ENCODE peak calls at places on chromosomes 16 and 17, in eight cellular contexts. Z, K, T, O, R, U, L and A are unnamed samples.

GRCh38 chr16:57264950-57265371 is 19.5 kb downstream of the PLLP start:
- DNase-seq in O (no peak), R (no peak), L (no peak), K (peak), Z (peak), T (no peak), U (peak), A (no peak)

GRCh38 chr16:48318630-48319029 is 66.6 kb downstream of the SIAH1 start:
- DNase-seq in O (no peak), Z (peak), L (no peak), U (no peak), T (no peak), K (peak), R (no peak), A (no peak)

GRCh38 chr17:73901661-73902415 is 257.6 kb upstream of the SDK2 start:
- DNase-seq in R (no peak), K (peak), Z (no peak), U (peak), L (no peak), O (no peak), T (peak), A (no peak)

GRCh38 chr16:88403794-88404581 is 21.2 kb downstream of the ZNF469 start:
- DNase-seq in R (no peak), L (no peak), K (no peak), O (no peak), T (no peak), U (no peak), Z (no peak), A (no peak)

GRCh38 chr16:49924078-49924477 is 68.2 kb upstream of the ZNF423 start:
- DNase-seq in K (no peak), Z (no peak), R (no peak), T (no peak), L (no peak), U (no peak), O (no peak), A (no peak)

GRCh38 chr17:40519089-40519775 is 17.8 kb upstream of the TNS4 start:
- DNase-seq in R (no peak), O (peak), K (no peak), Z (no peak), U (no peak), L (peak), T (no peak), A (no peak)

GRCh38 chr17:62321451-62321850 is 58.9 kb upstream of the EFCAB3 start:
- DNase-seq in O (no peak), L (no peak), K (no peak), U (no peak), T (no peak), Z (no peak), R (no peak), A (no peak)

GRCh38 chr17:71213936-71214335 is 906.9 kb upstream of the SOX9 start:
- DNase-seq in Z (no peak), O (no peak), T (no peak), L (no peak), U (no peak), R (no peak), K (no peak), A (no peak)

GRCh38 chr16:70159355-70160348 is 13.9 kb upstream of the CLEC18C start:
- DNase-seq in K (no peak), Z (peak), O (no peak), R (no peak), T (no peak), U (no peak), L (no peak), A (no peak)

GRCh38 chr17:36034127-36034526 is 16.4 kb upstream of the CCL23 start:
- DNase-seq in Z (no peak), L (no peak), T (no peak), O (no peak), K (no peak), U (no peak), R (no peak), A (peak)

GRCh38 chr16:28321700-28322411 is 29.5 kb downstream of the SBK1 start:
- DNase-seq in Z (no peak), T (no peak), L (no peak), R (peak), K (peak), O (no peak), U (no peak), A (peak)

GRCh38 chr16:81544261-81544660 is 99.7 kb downstream of the CMIP start:
- DNase-seq in T (peak), U (no peak), K (no peak), Z (no peak), O (no peak), L (no peak), R (no peak), A (no peak)

GRCh38 chr16:46621006-46621629 is at the start of gene SHCBP1:
- DNase-seq in U (peak), R (peak), T (peak), K (peak), L (peak), Z (peak), O (peak), A (peak)
- TF ChIP-seq POLR2A in U (no peak), R (peak), T (no peak), K (no peak), L (no peak), Z (no peak), O (no peak), A (peak)

DNA sequence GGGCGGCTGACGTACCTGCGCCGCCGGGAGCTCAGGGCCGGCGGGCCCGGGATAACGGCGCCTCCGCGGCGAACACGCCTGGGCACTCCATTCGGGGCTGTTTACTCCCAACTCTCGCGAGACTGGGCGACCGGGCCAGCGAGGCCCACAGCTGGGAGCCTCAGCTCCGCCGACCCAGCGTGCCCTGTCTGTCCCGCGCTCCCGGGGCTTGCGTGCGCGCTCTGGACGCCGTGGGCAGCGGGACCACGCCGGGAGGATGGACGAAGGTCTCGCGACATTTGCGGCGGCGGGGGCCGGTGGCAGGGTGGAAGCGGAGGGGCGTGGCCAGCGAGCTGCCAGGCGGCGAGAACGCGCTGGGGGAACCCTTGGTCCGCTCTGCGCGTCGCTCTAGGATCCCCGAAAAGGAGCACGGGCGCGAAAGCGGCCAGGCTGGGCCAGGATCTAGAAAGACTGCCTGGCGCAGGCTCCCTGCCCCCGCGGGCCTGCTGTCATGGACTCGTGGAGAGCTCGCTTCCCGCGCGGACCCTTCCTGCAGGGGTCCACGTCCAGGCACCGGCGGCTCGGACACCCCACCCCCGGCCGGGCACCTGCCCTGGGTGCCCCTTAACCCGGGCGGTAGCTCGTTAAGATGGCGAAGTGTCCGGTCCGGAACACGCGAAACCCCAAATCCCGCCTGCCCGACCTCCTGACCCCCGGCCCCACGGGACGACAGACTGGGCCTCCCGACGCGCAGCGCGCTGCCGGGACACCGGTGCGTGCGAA is at the start of gene MBTPS1:
- DNase-seq in U (peak), Z (peak), O (peak), T (peak), L (peak), K (peak), R (peak), A (peak)
- TF ChIP-seq POLR2A in U (peak), Z (no peak), O (no peak), T (peak), L (peak), K (peak), R (peak), A (peak)

DNA sequence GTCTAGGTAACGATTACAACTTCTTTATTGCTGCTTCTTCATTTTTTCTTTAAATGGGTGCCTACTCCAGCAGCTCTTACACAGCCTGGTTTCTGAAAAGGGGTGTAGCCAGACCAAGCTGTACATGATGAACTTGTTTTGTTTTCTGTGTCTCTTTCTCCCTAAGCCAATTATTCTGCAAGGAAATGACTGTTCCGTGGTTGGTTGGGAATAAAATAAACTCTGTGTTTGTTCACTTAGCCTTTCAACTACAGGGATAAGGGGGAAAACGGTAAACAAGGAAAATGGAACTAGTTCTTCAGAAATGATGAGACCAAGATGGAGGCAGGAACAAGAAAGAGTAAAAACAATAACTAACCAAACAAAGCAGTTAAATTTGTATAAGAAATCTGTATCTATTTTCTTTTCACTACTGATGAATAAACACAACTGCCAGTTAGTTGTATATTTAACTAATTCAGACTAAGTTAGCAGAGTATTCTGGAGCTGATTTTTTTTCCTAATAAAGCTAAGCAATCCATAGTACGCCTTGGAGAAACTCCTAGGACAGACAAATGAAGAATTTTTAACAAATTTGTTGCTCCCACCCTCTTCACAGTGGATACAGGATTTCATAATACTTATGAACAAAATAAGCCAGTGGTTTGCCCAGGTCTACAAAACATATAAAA is at the start of gene ABCA6:
- DNase-seq in T (peak), R (no peak), L (peak), O (no peak), U (no peak), K (no peak), Z (peak), A (no peak)
- TF ChIP-seq POLR2A in T (peak), R (no peak), L (no peak), O (no peak), U (peak), K (no peak), Z (no peak), A (no peak)

GRCh38 chr17:43021739-43022512 is at the start of gene VAT1:
- DNase-seq in O (no peak), K (peak), R (peak), Z (peak), U (peak), L (peak), T (peak), A (peak)
- TF ChIP-seq POLR2A in O (no peak), K (peak), R (no peak), Z (no peak), U (peak), L (peak), T (peak), A (no peak)

DNA sequence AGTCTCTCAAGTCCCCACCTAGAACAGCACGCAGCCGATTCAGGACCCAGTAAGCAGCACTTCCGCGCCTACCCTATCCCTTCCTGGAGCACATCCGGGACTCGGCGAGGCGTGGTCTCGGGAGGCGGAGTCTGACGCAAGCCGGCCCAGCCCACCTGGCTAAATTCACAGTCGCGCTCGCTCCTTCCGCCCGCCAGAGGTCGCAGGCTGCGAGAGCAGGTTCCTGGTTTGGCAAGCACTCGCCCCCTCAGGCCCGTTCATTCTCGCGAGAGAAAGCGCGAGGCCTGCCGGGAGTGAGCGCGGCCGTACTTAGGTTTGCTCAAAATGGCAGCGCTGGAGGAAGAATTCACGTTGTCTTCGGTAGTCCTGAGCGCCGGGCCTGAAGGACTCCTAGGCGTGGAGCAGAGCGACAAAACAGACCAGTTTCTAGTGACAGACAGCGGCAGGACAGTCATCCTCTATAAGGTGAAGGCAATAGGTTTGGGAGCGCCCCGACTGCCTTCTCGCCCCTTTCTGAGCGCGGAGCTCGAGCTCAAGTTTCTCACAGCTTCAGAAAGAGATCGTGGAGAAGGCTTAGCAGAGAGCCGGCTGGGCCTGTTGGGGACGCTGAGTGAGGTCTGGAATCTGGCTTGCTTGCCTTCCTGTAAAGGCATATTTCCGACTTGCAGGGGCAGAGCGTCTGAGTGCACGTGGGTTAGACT is at the start of gene NOL11:
- DNase-seq in U (peak), T (peak), K (peak), O (peak), Z (peak), R (peak), L (peak), A (peak)
- TF ChIP-seq POLR2A in U (peak), T (peak), K (peak), O (peak), Z (no peak), R (peak), L (peak), A (peak)

DNA sequence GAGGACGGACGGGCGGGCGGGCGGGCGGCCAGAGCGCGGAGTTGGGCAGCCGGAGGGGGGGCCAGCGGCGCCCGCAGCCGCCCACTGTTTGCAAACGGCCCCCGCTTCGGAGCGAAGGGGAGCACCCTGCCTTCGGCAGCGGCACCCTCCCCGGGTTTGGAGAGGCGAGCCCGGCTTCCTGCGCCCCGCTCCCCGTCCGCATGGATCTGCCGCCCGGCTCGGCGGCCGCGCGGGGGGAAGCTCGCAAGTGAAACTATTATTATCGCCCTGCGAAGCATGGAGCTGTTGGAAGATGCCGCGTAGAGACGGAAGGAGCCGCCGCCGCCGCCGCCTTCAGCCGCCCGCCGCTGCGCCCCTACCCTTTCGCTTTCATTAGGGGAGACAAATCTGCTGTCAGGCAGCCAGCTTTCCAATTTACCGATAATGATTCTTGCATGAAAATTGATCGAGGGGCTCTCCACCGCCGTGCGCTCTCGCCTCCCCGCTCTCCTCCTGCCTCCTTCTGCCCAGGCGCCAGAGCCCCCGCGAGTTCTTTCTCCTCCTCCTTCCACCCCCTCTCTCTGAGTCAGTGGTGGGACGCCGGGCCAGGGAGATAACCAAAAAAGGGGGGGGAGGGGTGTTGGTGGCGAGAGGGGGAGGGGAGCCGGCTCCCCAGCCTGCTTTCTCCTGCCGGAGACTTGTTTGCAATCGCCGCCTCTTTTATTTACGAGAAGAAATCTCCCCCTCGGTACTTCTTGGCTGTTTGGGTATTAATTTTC is 58.2 kb upstream of the GSE1 start:
- DNase-seq in K (peak), U (peak), O (no peak), T (no peak), L (peak), Z (no peak), R (no peak), A (peak)
- TF ChIP-seq POLR2A in K (peak), U (no peak), O (no peak), T (no peak), L (peak), Z (no peak), R (peak), A (peak)

DNA sequence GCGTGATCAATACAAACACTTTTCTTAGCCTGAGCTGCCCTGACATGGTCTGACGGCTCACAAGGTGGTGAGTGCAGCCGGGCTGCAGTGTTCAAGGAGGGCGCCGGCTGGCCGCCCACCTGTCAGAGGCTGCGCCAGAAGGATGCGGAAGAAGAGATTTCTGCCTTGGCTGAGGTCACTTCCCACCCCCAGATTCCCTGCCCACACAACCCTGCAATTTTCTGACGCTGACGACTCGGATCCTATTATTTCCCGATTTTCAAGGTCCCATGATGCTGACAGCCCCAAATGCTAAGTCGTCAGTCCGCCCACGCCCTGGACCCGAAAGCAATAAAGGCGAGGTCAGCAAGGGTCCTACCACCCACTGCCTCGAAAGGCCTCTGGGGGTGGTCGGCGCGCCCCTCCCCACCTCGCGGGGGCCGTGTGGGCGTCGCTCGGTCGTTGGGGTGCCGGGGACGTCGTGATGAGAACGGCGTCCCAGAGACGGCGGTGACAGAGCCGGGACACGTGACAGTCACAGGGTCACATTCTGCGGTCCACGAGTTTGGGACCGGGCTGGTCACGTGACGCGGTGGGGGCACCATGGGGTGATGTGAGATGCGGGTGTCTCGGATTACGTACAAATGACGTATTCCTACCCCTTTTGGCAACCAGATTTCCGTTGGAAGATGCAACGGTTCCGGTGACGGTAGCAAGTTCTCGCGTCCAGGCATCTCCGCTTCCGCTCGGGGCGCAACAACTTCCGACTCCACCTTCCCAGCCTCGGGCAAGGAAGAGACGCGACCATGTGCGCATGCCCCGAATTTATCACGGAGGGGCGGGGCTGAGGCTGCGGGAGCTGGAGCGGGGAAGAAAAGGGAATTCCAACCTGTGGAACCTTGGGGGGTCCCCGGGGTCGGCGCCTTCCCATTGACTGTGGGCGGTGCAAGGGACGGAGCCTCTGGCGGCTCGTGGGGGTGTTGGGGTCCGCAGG is at the start of gene STX4:
- DNase-seq in O (peak), T (peak), R (peak), U (peak), K (peak), Z (peak), L (peak), A (peak)
- TF ChIP-seq POLR2A in O (no peak), T (peak), R (peak), U (no peak), K (peak), Z (no peak), L (peak), A (peak)

GRCh38 chr17:76103274-76104139 is at the start of gene EXOC7:
- DNase-seq in Z (peak), U (peak), O (peak), K (peak), R (peak), L (peak), T (peak), A (peak)
- TF ChIP-seq POLR2A in Z (no peak), U (peak), O (no peak), K (peak), R (peak), L (peak), T (peak), A (peak)